ENCODE peak calls at places on chromosomes 4 and X, in five cellular contexts. W, T, X, Z and G are unnamed samples.

GRCh38 chr4:140931904-140932303 is 175.7 kb upstream of the TBC1D9 start:
- DNase-seq in T (no peak), Z (no peak), X (no peak), W (no peak), G (no peak)

GRCh38 chr4:78288327-78288726 is 231.2 kb downstream of the FRAS1 start:
- DNase-seq in T (no peak), W (no peak), X (peak), Z (no peak), G (peak)

GRCh38 chr4:133136833-133137232 is 12.3 kb upstream of the PCDH10 start:
- DNase-seq in T (no peak), Z (no peak), W (no peak), X (no peak), G (no peak)

GRCh38 chr4:3822230-3822947 is 56.2 kb downstream of the ADRA2C start:
- DNase-seq in T (no peak), X (peak), W (no peak), Z (no peak), G (peak)

GRCh38 chr4:38368612-38369011 is 295.4 kb upstream of the KLF3 start:
- DNase-seq in Z (no peak), W (no peak), T (no peak), X (peak), G (peak)

GRCh38 chr4:4848540-4848939 is 10.9 kb upstream of the MSX1 start:
- DNase-seq in W (no peak), Z (peak), T (no peak), X (no peak), G (no peak)

GRCh38 chr4:90715242-90715641 is 588.0 kb downstream of the CCSER1 start:
- DNase-seq in T (no peak), Z (no peak), W (no peak), X (no peak), G (no peak)

GRCh38 chr4:94208268-94208667 is 603 bp downstream of the SMARCAD1 start:
- DNase-seq in W (no peak), X (peak), Z (no peak), T (no peak), G (peak)

GRCh38 chr4:180057198-180057821 is 2185.9 kb upstream of the TENM3 start:
- DNase-seq in T (no peak), X (no peak), W (no peak), Z (no peak), G (no peak)

GRCh38 chr4:45294464-45294863 is 568.1 kb upstream of the GNPDA2 start:
- DNase-seq in Z (no peak), W (no peak), X (no peak), T (no peak), G (no peak)

GRCh38 chr4:24642941-24643628 is 58.7 kb upstream of the DHX15 start:
- DNase-seq in W (no peak), Z (no peak), T (peak), X (peak), G (peak)

GRCh38 chr4:176818531-176818930 is 25.8 kb upstream of the VEGFC start:
- DNase-seq in T (no peak), Z (no peak), W (no peak), X (no peak), G (no peak)

GRCh38 chrX:23332101-23332887 is 2.4 kb upstream of the PTCHD1 start:
- DNase-seq in Z (no peak), X (no peak), W (peak), T (no peak), G (no peak)

GRCh38 chr4:151296227-151296626 is 19.3 kb downstream of the PRSS48 start:
- DNase-seq in Z (no peak), X (no peak), W (no peak), T (no peak), G (no peak)

GRCh38 chr4:169861592-169861991 is 103.8 kb upstream of the HPF1 start:
- DNase-seq in X (no peak), Z (no peak), T (no peak), W (no peak), G (no peak)

GRCh38 chr4:110196206-110196870 is 2.1 kb downstream of the ELOVL6 start:
- DNase-seq in T (no peak), W (peak), Z (peak), X (peak), G (peak)

GRCh38 chrX:68827848-68828562 is 816 bp upstream of the EFNB1 start:
- DNase-seq in T (peak), Z (peak), X (peak), W (peak), G (peak)

GRCh38 chr4:89427765-89428164 is 120.2 kb upstream of the GPRIN3 start:
- DNase-seq in W (no peak), X (no peak), Z (no peak), T (no peak), G (no peak)

GRCh38 chrX:132216283-132216682 is 3.0 kb downstream of the RAP2C start:
- DNase-seq in Z (no peak), X (no peak), T (peak), W (no peak), G (peak)

GRCh38 chrX:41863343-41864203 is 59.8 kb downstream of the CASK start:
- DNase-seq in X (no peak), Z (no peak), W (no peak), T (no peak), G (no peak)
- TF ChIP-seq CTCF in X (no peak), Z (no peak), W (no peak), T (no peak), G (peak)

DNA sequence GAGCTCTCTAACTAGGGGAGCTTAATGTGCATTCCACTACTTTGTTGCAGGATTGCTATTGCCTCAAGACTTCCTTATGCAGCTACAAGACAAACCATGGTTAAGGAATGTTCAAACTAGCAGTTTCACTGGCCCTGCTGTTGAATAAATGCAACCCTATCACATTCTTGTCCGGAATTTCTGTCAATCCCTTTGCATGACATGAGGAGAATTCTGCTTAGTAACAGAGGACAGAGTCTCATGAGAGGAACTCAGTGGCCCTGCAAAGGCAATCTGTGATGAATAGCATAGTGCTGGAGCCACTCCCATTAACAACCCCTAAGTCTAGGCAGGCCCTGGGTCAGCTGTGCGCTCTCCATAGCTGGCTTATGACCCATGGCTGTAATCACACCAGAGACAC is 30.7 kb upstream of the SGMS2 start:
- DNase-seq in T (no peak), X (no peak), W (no peak), Z (no peak), G (no peak)
- TF ChIP-seq CTCF in T (no peak), X (no peak), W (no peak), Z (no peak), G (no peak)

GRCh38 chrX:103688949-103689348 is 2.5 kb upstream of the MORF4L2 start:
- DNase-seq in X (peak), T (peak), Z (no peak), W (no peak), G (peak)

GRCh38 chrX:103687073-103687695 is 685 bp upstream of the MORF4L2 start:
- DNase-seq in Z (peak), X (no peak), W (peak), T (no peak), G (peak)

GRCh38 chrX:103687696-103688191 is 1.2 kb upstream of the MORF4L2 start:
- DNase-seq in T (peak), X (peak), W (peak), Z (peak), G (peak)

GRCh38 chrX:103685396-103685795 is 1.1 kb downstream of the MORF4L2 start:
- DNase-seq in Z (no peak), W (no peak), T (no peak), X (no peak), G (peak)

GRCh38 chrX:103686199-103687072 is at the start of gene MORF4L2:
- DNase-seq in X (peak), W (peak), Z (peak), T (peak), G (peak)
- TF ChIP-seq CTCF in X (no peak), W (no peak), Z (no peak), T (no peak), G (no peak)

GRCh38 chr4:184324939-184325477 is 107.3 kb upstream of the ENPP6 start:
- DNase-seq in W (no peak), T (no peak), Z (no peak), X (no peak), G (no peak)

GRCh38 chr4:184331155-184331995 is 113.7 kb upstream of the ENPP6 start:
- DNase-seq in X (no peak), W (no peak), T (peak), Z (no peak), G (no peak)

GRCh38 chr4:184330008-184330400 is 112.3 kb upstream of the ENPP6 start:
- DNase-seq in X (no peak), W (no peak), T (no peak), Z (peak), G (no peak)

GRCh38 chr4:184329235-184330007 is 111.7 kb upstream of the ENPP6 start:
- DNase-seq in W (no peak), X (peak), Z (no peak), T (peak), G (no peak)

GRCh38 chr4:184328022-184328736 is 110.5 kb upstream of the ENPP6 start:
- DNase-seq in T (no peak), Z (no peak), X (no peak), W (no peak), G (no peak)
- TF ChIP-seq CTCF in T (no peak), Z (no peak), X (no peak), W (no peak), G (no peak)

DNA sequence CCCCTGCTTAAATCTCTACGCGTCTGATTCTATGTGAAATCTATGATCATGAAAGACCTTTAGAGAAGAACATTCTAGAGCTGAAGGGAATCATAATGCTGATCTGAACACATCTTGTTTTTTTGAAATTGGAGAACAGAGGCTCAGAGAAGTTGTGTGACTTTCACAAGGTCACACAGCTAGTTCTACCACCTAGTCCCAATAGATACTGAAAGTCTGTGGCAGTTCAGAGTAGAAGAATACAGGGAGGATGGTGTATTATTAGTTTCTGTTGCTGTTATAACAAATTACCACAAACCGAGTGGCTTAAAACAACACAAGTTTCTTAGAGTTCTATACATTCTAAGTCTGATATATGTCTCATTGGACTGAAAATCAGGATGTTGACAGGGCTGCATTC is 14.5 kb downstream of the CYP2U1 start:
- DNase-seq in X (no peak), W (no peak), T (no peak), Z (no peak), G (no peak)
- TF ChIP-seq CTCF in X (no peak), W (no peak), T (no peak), Z (no peak), G (no peak)